ENCODE peak calls at places on chromosome 14, in nine cellular contexts. K is dorsolateral prefrontal cortex; B is CD4-positive, alpha-beta T cell; P is B cell; L is AG09309; O is GM13977; Z is cardiac fibroblast; E is HFFc6; D is suprapubic skin. C is an unnamed sample.

GRCh38 chr14:59728294-59728693 is 142.3 kb downstream of the RTN1 start:
- DNase-seq in K (no peak), B (no peak), P (no peak), L (no peak), O (no peak), Z (no peak), E (no peak), D (no peak), C (no peak)

GRCh38 chr14:72736348-72736747 is 157.6 kb downstream of the DPF3 start:
- DNase-seq in K (no peak), B (no peak), P (no peak), L (no peak), O (no peak), Z (peak), E (peak), D (no peak), C (no peak)

GRCh38 chr14:29664515-29664914 is 263.1 kb downstream of the PRKD1 start:
- DNase-seq in K (no peak), B (no peak), P (no peak), L (no peak), O (no peak), Z (no peak), E (no peak), D (no peak), C (no peak)

GRCh38 chr14:75238728-75239455 is 39.7 kb upstream of the FOS start:
- DNase-seq in K (peak), B (no peak), P (no peak), L (no peak), O (no peak), Z (no peak), E (no peak), D (no peak), C (no peak)

GRCh38 chr14:44405350-44405619 is 101.8 kb downstream of the FSCB start:
- DNase-seq in K (no peak), B (no peak), P (no peak), L (no peak), O (no peak), Z (no peak), E (no peak), D (no peak), C (no peak)

GRCh38 chr14:69581316-69581935 is 6.8 kb upstream of the CCDC177 start:
- DNase-seq in K (no peak), B (no peak), P (no peak), L (no peak), O (no peak), Z (no peak), E (no peak), D (no peak), C (no peak)

GRCh38 chr14:68787235-68787727 is 5.6 kb downstream of the ZFP36L1 start:
- DNase-seq in K (peak), B (no peak), P (no peak), L (no peak), O (no peak), Z (no peak), E (no peak), D (no peak), C (no peak)

GRCh38 chr14:21300892-21301291 is 21.0 kb downstream of the RPGRIP1 start:
- DNase-seq in K (peak), B (peak), P (peak), L (no peak), O (peak), Z (no peak), E (no peak), D (no peak), C (peak)

GRCh38 chr14:68283378-68284123 is 464.0 kb downstream of the RAD51B start:
- DNase-seq in K (no peak), B (peak), P (peak), L (no peak), O (no peak), Z (no peak), E (no peak), D (peak), C (no peak)

GRCh38 chr14:68786491-68787234 is 6.2 kb downstream of the ZFP36L1 start:
- DNase-seq in K (no peak), B (no peak), P (no peak), L (no peak), O (no peak), Z (peak), E (peak), D (peak), C (no peak)

GRCh38 chr14:53841109-53842099 is 115.2 kb downstream of the BMP4 start:
- DNase-seq in K (no peak), B (no peak), P (no peak), L (no peak), O (no peak), Z (no peak), E (no peak), D (no peak), C (no peak)

GRCh38 chr14:68730811-68731425 is 61.9 kb downstream of the ZFP36L1 start:
- DNase-seq in K (no peak), B (no peak), P (no peak), L (no peak), O (no peak), Z (no peak), E (no peak), D (no peak), C (no peak)

GRCh38 chr14:97491697-97492096 is 694.5 kb downstream of the VRK1 start:
- DNase-seq in K (no peak), B (no peak), P (no peak), L (no peak), O (no peak), Z (no peak), E (no peak), D (no peak), C (no peak)

GRCh38 chr14:38608244-38608643 is 352.4 kb upstream of the CLEC14A start:
- DNase-seq in K (no peak), B (no peak), P (no peak), L (no peak), O (no peak), Z (no peak), E (no peak), D (no peak), C (no peak)

DNA sequence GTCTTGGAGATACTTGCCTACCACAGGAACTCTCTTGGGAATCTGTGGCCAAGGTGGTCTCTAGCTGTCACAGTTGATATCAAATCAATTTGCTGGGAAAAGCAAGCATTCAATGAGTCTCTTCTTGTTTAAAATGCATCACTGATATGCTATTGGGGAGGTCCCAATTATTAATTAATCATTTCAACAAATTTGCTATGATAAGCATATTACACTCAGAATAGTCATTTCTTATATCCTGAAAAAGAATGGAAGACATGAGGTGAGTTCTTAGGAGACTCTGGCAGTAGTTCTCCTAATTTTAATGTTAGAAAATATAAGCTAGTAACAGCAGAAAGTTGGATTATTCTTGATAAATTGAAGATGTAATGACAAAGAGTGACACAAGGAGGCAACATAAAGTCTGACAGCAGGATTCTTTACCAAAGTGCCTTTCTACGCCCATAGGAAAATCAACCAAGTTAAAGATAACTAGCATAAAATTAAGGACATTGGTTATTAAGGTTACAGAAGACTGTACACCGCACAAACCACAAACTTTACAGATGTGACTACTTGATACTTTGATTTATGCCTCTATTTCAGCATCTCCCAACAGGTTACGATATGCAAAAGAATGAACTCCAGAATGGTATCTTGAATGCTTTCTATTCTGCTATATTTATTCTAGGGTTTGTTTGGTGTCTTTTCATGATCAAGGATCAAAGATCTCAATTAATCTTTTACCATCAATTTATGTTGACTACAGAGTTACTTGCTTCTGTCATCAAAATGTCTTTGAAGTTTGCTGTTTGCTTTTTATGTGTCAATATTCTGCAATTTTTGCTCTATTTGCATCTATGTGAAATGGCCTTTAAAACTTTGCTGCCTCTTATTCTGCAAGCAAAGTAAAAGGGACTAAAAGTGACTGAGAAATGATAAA is 349.6 kb upstream of the CLEC14A start:
- DNase-seq in K (no peak), B (no peak), P (no peak), L (no peak), O (no peak), Z (peak), E (no peak), D (no peak), C (no peak)
- TF ChIP-seq CTCF in K (no peak), B (no peak), P (no peak), L (peak), O (no peak), Z (no peak), E (peak), D (no peak), C (peak)

DNA sequence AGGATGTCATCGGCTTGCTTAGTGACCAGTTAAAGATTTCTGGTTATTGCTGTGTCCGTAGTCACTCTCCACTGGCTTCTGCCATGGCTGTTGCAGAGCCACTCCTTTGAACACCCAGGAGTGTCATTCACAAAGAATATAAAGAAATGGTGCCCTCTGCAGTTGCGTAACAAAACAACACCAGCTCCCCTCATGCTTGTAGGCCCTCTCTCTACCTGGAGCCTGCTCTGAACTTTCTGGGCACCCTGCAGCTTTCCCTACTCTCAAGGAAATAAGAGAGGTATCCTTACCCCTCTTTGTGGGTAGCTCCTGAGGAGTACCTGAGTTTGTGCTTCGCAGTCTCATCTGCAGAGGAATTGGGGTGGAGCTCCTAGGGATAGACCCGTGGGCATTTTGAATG is 97.3 kb upstream of the TMEM260 start:
- DNase-seq in K (no peak), B (no peak), P (no peak), L (no peak), O (no peak), Z (peak), E (no peak), D (no peak), C (no peak)
- TF ChIP-seq CTCF in K (no peak), B (no peak), P (no peak), L (peak), O (no peak), Z (peak), E (peak), D (no peak), C (peak)

GRCh38 chr14:103653802-103654201 is 24.8 kb downstream of the KLC1 start:
- DNase-seq in K (no peak), B (no peak), P (no peak), L (no peak), O (no peak), Z (no peak), E (no peak), D (no peak), C (no peak)
- TF ChIP-seq CTCF in K (no peak), B (no peak), P (no peak), L (no peak), O (no peak), Z (no peak), E (no peak), D (no peak), C (no peak)

DNA sequence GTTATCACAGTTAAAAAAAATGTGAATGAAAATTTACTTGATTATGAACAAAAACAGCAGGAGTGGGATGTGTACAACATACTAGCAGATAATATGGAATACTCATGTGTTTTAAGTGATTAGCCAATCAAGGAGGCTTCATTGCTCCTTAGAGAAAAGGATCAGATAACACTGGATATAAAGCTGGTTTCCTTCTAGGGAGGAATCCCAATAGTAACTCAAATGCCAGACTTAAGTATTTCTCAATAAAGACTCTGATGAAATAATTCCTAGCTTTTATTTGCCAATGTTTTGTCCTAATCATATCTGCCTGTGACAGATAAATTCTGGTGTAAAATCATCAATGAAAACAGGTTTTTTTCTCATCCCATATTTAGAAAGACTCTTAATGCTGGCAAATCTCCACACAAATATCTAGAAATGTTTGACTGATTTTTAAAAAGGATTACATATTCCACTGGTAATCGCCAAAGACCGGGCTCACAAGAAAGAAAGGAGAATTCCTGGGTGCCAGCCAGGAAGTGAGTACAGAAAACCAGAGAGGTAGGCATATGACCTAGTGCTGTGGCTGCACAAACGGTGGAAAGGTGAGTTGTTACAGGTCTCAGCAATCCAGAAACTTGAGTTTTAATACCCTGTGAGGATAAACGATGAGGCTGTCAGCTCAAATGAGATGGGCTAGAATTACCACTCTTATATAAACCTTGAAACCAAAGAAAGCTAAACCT is 108.6 kb upstream of the TTC7B start:
- DNase-seq in K (no peak), B (no peak), P (no peak), L (peak), O (no peak), Z (peak), E (no peak), D (no peak), C (no peak)
- TF ChIP-seq CTCF in K (no peak), B (no peak), P (no peak), L (no peak), O (no peak), Z (no peak), E (no peak), D (no peak), C (no peak)

GRCh38 chr14:102770910-102771543 is 6.2 kb upstream of the TRAF3 start:
- DNase-seq in K (peak), B (no peak), P (peak), L (no peak), O (no peak), Z (no peak), E (no peak), D (no peak), C (no peak)

GRCh38 chr14:102770147-102770909 is 6.9 kb upstream of the TRAF3 start:
- DNase-seq in K (peak), B (no peak), P (no peak), L (no peak), O (no peak), Z (no peak), E (no peak), D (peak), C (no peak)

GRCh38 chr14:102774391-102775153 is 2.7 kb upstream of the TRAF3 start:
- DNase-seq in K (no peak), B (peak), P (peak), L (no peak), O (peak), Z (peak), E (peak), D (no peak), C (no peak)

GRCh38 chr14:102775855-102776760 is 1.1 kb upstream of the TRAF3 start:
- DNase-seq in K (no peak), B (peak), P (no peak), L (no peak), O (peak), Z (peak), E (peak), D (no peak), C (no peak)

DNA sequence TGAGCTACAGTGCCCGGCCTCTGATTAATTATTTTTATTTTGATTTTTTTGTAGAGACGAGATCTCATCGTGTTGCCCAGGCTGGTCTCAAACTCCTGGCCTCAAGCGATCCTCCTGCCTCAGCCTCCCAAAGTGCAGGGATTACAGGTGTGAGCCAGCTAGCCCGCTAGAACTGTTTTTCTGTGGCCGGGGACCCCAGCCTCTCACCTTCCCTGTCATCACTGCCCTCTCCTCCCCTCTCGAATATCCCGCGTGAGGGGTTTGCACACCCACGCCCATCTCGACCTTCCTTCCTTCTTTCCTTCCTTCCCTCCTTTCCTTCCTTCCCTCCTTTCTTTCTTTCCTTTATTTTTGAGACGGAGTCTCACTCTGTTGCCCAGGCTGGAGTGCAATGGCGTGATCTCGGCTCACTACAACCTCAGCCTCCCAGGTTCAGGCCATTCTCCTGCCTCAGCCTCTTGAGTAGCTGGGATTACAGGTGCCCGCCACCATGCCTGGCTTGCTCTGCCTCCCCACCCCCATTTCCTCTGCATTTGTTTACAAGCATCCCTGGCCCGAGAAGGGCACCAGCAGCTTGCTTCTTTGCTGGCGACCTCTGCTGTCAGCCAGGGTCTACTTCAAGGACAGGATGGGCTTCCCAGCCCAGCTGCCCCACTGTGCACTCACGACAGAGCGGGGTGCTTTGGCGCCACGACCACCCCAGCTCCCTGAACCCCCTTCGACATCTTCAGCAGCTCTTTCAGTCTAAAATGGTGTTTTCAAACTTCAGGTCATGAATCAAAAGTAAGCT is 4.3 kb upstream of the TRAF3 start:
- DNase-seq in K (no peak), B (no peak), P (peak), L (no peak), O (no peak), Z (peak), E (no peak), D (no peak), C (no peak)
- TF ChIP-seq CTCF in K (no peak), B (no peak), P (no peak), L (peak), O (peak), Z (peak), E (peak), D (no peak), C (peak)

DNA sequence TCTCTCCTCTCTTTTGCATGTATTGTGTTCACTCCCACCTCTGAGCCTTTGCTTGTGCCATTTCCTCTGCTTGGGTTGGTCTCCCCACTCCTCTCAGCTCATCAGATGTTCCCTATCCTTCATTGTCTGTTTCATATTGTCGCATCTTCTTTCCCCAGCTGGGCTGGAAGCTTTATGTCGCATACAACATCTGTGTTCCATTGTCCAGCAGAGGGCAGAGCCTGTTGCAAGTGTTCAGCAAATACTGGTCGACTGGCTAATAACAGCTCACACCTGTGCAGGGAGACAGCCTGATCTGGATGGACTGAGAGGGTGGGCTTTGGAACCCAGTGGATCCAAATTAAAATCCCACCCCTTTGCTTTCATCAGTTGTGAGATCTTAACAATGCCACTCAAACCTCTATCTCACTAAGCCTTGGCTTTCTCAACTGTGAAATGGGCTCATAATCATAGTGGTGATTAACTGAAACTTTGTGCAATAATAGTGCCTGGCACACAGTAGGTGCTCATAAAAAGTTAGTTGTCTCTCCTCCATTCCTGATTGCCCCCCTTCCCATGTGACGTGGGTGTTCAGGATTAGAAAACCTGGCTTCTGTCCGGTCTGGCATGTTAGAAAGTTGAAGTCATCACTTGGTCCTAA is 75.8 kb downstream of the RIN3 start:
- DNase-seq in K (no peak), B (no peak), P (peak), L (no peak), O (no peak), Z (peak), E (peak), D (peak), C (no peak)
- TF ChIP-seq CTCF in K (no peak), B (peak), P (peak), L (peak), O (peak), Z (peak), E (peak), D (no peak), C (peak)

GRCh38 chr14:105376521-105377440 is 21.6 kb upstream of the TEX22 start:
- DNase-seq in K (no peak), B (no peak), P (no peak), L (no peak), O (no peak), Z (no peak), E (no peak), D (no peak), C (no peak)
- TF ChIP-seq CTCF in K (no peak), B (no peak), P (no peak), L (no peak), O (no peak), Z (no peak), E (no peak), D (no peak), C (no peak)

GRCh38 chr14:60946773-60947172 is 34.1 kb downstream of the TRMT5 start:
- DNase-seq in K (no peak), B (no peak), P (no peak), L (no peak), O (no peak), Z (no peak), E (no peak), D (no peak), C (no peak)
- TF ChIP-seq CTCF in K (no peak), B (no peak), P (no peak), L (no peak), O (no peak), Z (no peak), E (no peak), D (no peak), C (no peak)

GRCh38 chr14:93160353-93160801 is 24.3 kb downstream of the MOAP1 start:
- DNase-seq in K (no peak), B (no peak), P (no peak), L (no peak), O (no peak), Z (peak), E (peak), D (no peak), C (no peak)
- TF ChIP-seq CTCF in K (no peak), B (no peak), P (no peak), L (peak), O (peak), Z (peak), E (peak), D (no peak), C (peak)

C was measured in progenitor cell of endocrine pancreas.